ENCODE peak calls at places on chromosomes 3 and 15, in four cellular contexts. L is neuronal stem cell, E is H1, A is H9. Z is an unnamed sample.

GRCh38 chr3:71461098-71461497 is 122.4 kb downstream of the FOXP1 start:
- DNase-seq in E (no peak), A (no peak), L (no peak), Z (no peak)

GRCh38 chr3:146899171-146899570 is 294.0 kb upstream of the PLSCR5 start:
- DNase-seq in A (no peak), L (no peak), E (no peak), Z (no peak)

GRCh38 chr15:78957416-78958093 is 12.7 kb upstream of the CTSH start:
- DNase-seq in E (no peak), A (no peak), L (no peak), Z (no peak)

GRCh38 chr3:106065831-106066230 is 197.0 kb upstream of the CBLB start:
- DNase-seq in L (no peak), E (no peak), A (no peak), Z (no peak)

GRCh38 chr3:134075568-134075825 is 45.8 kb upstream of the SLCO2A1 start:
- DNase-seq in L (no peak), E (no peak), A (no peak), Z (no peak)

GRCh38 chr3:58272891-58273290 is 33.2 kb upstream of the RPP14 start:
- DNase-seq in A (no peak), L (no peak), E (no peak), Z (peak; percentile 42)

GRCh38 chr3:58394339-58394738 is 39.3 kb downstream of the PDHB start:
- DNase-seq in E (no peak), A (no peak), L (no peak), Z (no peak)

GRCh38 chr3:41117398-41117870 is 81.9 kb upstream of the CTNNB1 start:
- DNase-seq in L (no peak), E (no peak), A (no peak), Z (peak; percentile 88)

GRCh38 chr3:140529558-140529957 is 148.3 kb upstream of the TRIM42 start:
- DNase-seq in A (no peak), L (no peak), E (no peak), Z (no peak)

GRCh38 chr3:41024031-41024836 is 175.1 kb upstream of the CTNNB1 start:
- DNase-seq in L (no peak), E (no peak), A (no peak), Z (no peak)

GRCh38 chr15:52082197-52083036 is 30.2 kb downstream of the BCL2L10 start:
- DNase-seq in L (no peak), E (no peak), A (no peak), Z (peak; percentile 33)

GRCh38 chr15:54790693-54791092 is 406.0 kb downstream of the RSL24D1 start:
- DNase-seq in E (no peak), L (no peak), A (no peak), Z (no peak)

GRCh38 chr15:51341366-51342248 is at the start of gene GLDN:
- DNase-seq in A (peak; percentile 52), L (peak; percentile 20), E (peak; percentile 27), Z (peak; percentile 2)

GRCh38 chr3:30520695-30521094 is 85.7 kb upstream of the TGFBR2 start:
- DNase-seq in A (no peak), L (no peak), E (no peak), Z (no peak)

GRCh38 chr15:39582286-39582976 is 1.6 kb downstream of the THBS1 start:
- DNase-seq in E (no peak), L (no peak), A (no peak), Z (peak; percentile 73)

GRCh38 chr3:33054100-33055097 is 42.5 kb downstream of the GLB1 start:
- DNase-seq in E (no peak), A (no peak), L (no peak), Z (no peak)

GRCh38 chr15:42681119-42681518 is 55.8 kb downstream of the CDAN1 start:
- DNase-seq in E (no peak), A (no peak), L (no peak), Z (no peak)

GRCh38 chr15:68332266-68332665 is 54.7 kb downstream of the FEM1B start:
- DNase-seq in L (no peak), E (no peak), A (no peak), Z (no peak)

GRCh38 chr15:42408178-42408577 is 48.9 kb downstream of the CAPN3 start:
- DNase-seq in L (no peak), E (no peak), A (no peak), Z (no peak)

GRCh38 chr15:60618206-60618605 is 139.3 kb upstream of the ICE2 start:
- DNase-seq in A (no peak), E (no peak), L (no peak), Z (no peak)

GRCh38 chr15:45268135-45268534 is 16.1 kb downstream of the SLC28A2 start:
- DNase-seq in A (peak; percentile 47), L (no peak), E (no peak), Z (no peak)

GRCh38 chr3:72549819-72550581 is 298.2 kb downstream of the SHQ1 start:
- DNase-seq in L (no peak), E (no peak), A (no peak), Z (no peak)

GRCh38 chr3:136544532-136544931 is 207.6 kb downstream of the STAG1 start:
- DNase-seq in A (no peak), E (no peak), L (no peak), Z (peak; percentile 31)

GRCh38 chr3:43503067-43503728 is 118.6 kb downstream of the ANO10 start:
- DNase-seq in E (no peak), L (no peak), A (no peak), Z (peak; percentile 46)

GRCh38 chr3:28844688-28845324 is 436.1 kb upstream of the RBMS3 start:
- DNase-seq in A (no peak), L (no peak), E (no peak), Z (no peak)

GRCh38 chr3:175075269-175075668 is 216.1 kb downstream of the NAALADL2 start:
- DNase-seq in E (no peak), A (no peak), L (no peak), Z (peak; percentile 68)

GRCh38 chr3:46711305-46711704 is 6.4 kb downstream of the PRSS50 start:
- DNase-seq in E (no peak), A (no peak), L (no peak), Z (no peak)

GRCh38 chr3:103684956-103685355 is 1250.1 kb downstream of the ZPLD1 start:
- DNase-seq in E (no peak), L (no peak), A (no peak), Z (no peak)

GRCh38 chr15:70023064-70023768 is 74.5 kb downstream of the TLE3 start:
- DNase-seq in A (no peak), L (no peak), E (no peak), Z (peak; percentile 75)

GRCh38 chr15:70646169-70646568 is 117.2 kb downstream of the UACA start:
- DNase-seq in A (no peak), L (no peak), E (no peak), Z (no peak)

GRCh38 chr15:53580371-53580770 is 179.1 kb downstream of the WDR72 start:
- DNase-seq in A (no peak), E (no peak), L (no peak), Z (no peak)

GRCh38 chr3:194148383-194148782 is 12.4 kb downstream of the HES1 start:
- DNase-seq in E (no peak), L (no peak), A (no peak), Z (peak; percentile 34)

GRCh38 chr15:57559875-57560274 is 31.8 kb upstream of the MYZAP start:
- DNase-seq in A (peak; percentile 77), L (peak; percentile 64), E (peak; percentile 59), Z (no peak)

GRCh38 chr3:70065666-70066253 is 66.2 kb downstream of the SAMMSON start:
- DNase-seq in A (no peak), E (no peak), L (no peak), Z (no peak)

GRCh38 chr3:168884353-168884903 is 779.1 kb downstream of the MECOM start:
- DNase-seq in E (no peak), A (no peak), L (no peak), Z (peak; percentile 87)

GRCh38 chr15:28260722-28261121 is 61.3 kb downstream of the HERC2 start:
- DNase-seq in L (no peak), A (peak; percentile 45), E (no peak), Z (no peak)

GRCh38 chr3:146873748-146874147 is 268.6 kb upstream of the PLSCR5 start:
- DNase-seq in A (no peak), L (no peak), E (no peak), Z (no peak)

GRCh38 chr3:48504051-48504946 is at the start of gene SHISA5:
- DNase-seq in A (peak; percentile 61), E (no peak), L (peak; percentile 46), Z (peak; percentile 58)
- H3K14ac ChIP-seq in A (peak within 1 kb of the TSS; percentile 54), E (no peak within 1 kb of the TSS), L (peak within 1 kb of the TSS; percentile 97), Z (peak within 1 kb of the TSS; percentile 98)

GRCh38 chr15:66356069-66356358 is 471 bp downstream of the TIPIN start:
- DNase-seq in L (no peak), A (no peak), E (no peak), Z (no peak)
- H2BK120ac ChIP-seq in L (no peak overlapping the region), A (no peak overlapping the region), E (peak overlapping the region; percentile 34), Z (no peak overlapping the region)

DNA sequence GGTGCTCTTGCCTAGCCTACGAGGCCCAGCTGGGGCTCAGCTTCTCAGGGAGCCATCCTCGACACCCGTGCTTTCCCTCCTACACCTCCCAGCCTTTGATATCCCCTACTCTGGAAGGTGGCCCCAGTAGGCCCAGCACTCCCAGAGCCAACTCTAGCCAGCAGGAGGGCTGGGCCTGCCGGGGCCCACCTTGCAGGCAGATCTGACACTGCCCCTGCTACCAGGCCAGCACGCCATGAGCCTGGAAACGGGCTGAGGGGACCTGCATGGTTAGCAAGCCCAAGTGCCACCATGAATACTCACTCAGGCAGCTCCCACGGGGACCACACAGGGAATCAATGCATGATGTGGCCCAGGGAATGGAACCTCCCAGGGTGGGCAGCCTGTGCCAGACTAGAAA is 123.7 kb downstream of the SMAD6 start:
- DNase-seq in E (no peak), L (no peak), A (no peak), Z (no peak)
- H3K14ac ChIP-seq in E (no peak overlapping the region), L (peak overlapping the region; percentile 64), A (peak overlapping the region; percentile 14), Z (no peak overlapping the region)

GRCh38 chr3:123083446-123084124 is 16.8 kb downstream of the PDIA5 start:
- DNase-seq in A (no peak), L (no peak), E (no peak), Z (no peak)

GRCh38 chr3:123078101-123078500 is 11.3 kb downstream of the PDIA5 start:
- DNase-seq in L (no peak), A (no peak), E (no peak), Z (no peak)

GRCh38 chr3:123082370-123083065 is 15.7 kb downstream of the PDIA5 start:
- DNase-seq in E (no peak), L (no peak), A (no peak), Z (no peak)

GRCh38 chr3:123081718-123082369 is 15.0 kb downstream of the PDIA5 start:
- DNase-seq in L (no peak), E (no peak), A (no peak), Z (no peak)

DNA sequence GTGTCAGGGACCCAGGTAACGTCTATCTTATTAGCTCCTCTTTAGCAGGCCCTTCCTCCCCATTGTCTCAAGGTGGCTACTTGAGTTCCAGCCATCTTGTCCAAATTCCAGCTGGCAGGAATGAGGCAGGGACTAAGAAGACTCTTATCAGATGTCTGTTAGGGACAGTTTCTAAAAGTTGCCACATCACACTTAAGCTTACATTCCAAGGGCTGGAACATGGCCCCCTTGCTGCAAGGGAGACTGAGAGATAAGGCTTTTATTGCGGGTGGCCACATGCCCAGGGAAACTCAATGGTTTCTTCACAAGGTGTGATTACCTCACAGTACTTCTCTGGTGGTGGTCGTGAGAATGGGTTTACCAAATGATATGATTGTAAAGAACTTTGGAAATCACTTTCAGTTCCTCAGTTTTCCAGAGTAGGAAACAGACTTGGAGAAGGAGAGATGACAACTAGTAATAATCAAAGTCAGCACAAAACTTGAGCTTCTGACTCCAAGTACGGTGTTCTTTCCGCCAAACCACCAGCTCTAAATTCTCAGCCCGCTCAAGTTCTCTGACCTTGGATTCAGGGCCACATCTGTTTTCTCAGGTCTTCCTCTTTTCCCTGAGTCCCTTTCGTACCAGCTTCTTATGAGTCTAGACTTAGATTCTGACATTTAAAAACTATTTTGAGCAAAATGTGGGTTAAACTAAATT is 14.2 kb downstream of the PDIA5 start:
- DNase-seq in E (no peak), L (no peak), A (no peak), Z (no peak)
- H2BK120ac ChIP-seq in E (no peak overlapping the region), L (no peak overlapping the region), A (no peak overlapping the region), Z (peak overlapping the region; percentile 19)